ENCODE peak calls at places on chromosome 4, in five cellular contexts. K is HEK293T, M is NT2/D1, H is H1, U is HepG2. G is an unnamed sample.

GRCh38 chr4:142551513-142552280 is 294.4 kb downstream of the INPP4B start:
- DNase-seq in M (no peak), K (no peak), U (no peak), H (no peak), G (no peak)

GRCh38 chr4:167100120-167100519 is 134.2 kb downstream of the SPOCK3 start:
- DNase-seq in M (no peak), U (peak), H (no peak), K (no peak), G (peak)

GRCh38 chr4:143246977-143247376 is 62.3 kb downstream of the USP38 start:
- DNase-seq in M (no peak), U (no peak), K (no peak), H (no peak), G (no peak)

GRCh38 chr4:137794779-137795178 is 262.5 kb upstream of the PCDH18 start:
- DNase-seq in M (no peak), H (no peak), U (no peak), K (no peak), G (no peak)

GRCh38 chr4:8329560-8329858 is 60.0 kb downstream of the HTRA3 start:
- DNase-seq in U (no peak), M (no peak), H (no peak), K (no peak), G (no peak)

GRCh38 chr4:151169223-151169622 is 69.8 kb downstream of the RPS3A start:
- DNase-seq in K (no peak), U (no peak), M (no peak), H (no peak), G (no peak)

GRCh38 chr4:8688041-8688907 is 95.7 kb downstream of the CPZ start:
- DNase-seq in H (peak), U (no peak), M (peak), K (peak), G (no peak)

GRCh38 chr4:138668309-138668708 is 347.3 kb upstream of the NOCT start:
- DNase-seq in K (no peak), M (no peak), U (no peak), H (no peak), G (no peak)

GRCh38 chr4:8292388-8293107 is 23.0 kb downstream of the HTRA3 start:
- DNase-seq in U (no peak), K (no peak), M (no peak), H (no peak), G (no peak)

GRCh38 chr4:169619958-169620845 is at the start of gene CLCN3:
- DNase-seq in K (peak), H (peak), M (peak), U (peak), G (peak)

GRCh38 chr4:154560824-154561231 is 2.0 kb upstream of the FGB start:
- DNase-seq in K (no peak), M (no peak), H (no peak), U (peak), G (no peak)

GRCh38 chr4:151658959-151659593 is 101.7 kb downstream of the GATB start:
- DNase-seq in M (no peak), H (no peak), U (no peak), K (no peak), G (no peak)

GRCh38 chr4:69038582-69038981 is 57.7 kb upstream of the UGT2B7 start:
- DNase-seq in K (no peak), H (no peak), M (no peak), U (no peak), G (no peak)

GRCh38 chr4:184769285-184769825 is 35.5 kb upstream of the CENPU start:
- DNase-seq in H (no peak), U (no peak), M (no peak), K (no peak), G (no peak)

GRCh38 chr4:116531870-116532269 is 553.5 kb downstream of the TRAM1L1 start:
- DNase-seq in K (no peak), M (no peak), U (no peak), H (no peak), G (no peak)

GRCh38 chr4:97498875-97499274 is 644.4 kb downstream of the STPG2 start:
- DNase-seq in K (no peak), U (no peak), H (no peak), M (no peak), G (no peak)

GRCh38 chr4:151865327-151865726 is 104.5 kb upstream of the GATB start:
- DNase-seq in K (no peak), M (no peak), H (no peak), U (no peak), G (no peak)

GRCh38 chr4:6472387-6473263 is at the start of gene PPP2R2C:
- DNase-seq in H (peak), M (no peak), K (peak), U (no peak), G (no peak)

GRCh38 chr4:68905598-68906237 is 45.9 kb downstream of the UGT2A3 start:
- DNase-seq in M (no peak), K (no peak), H (peak), U (no peak), G (no peak)

GRCh38 chr4:86331362-86331761 is 28.5 kb downstream of the MAPK10 start:
- DNase-seq in H (no peak), K (no peak), M (no peak), U (no peak), G (no peak)

GRCh38 chr4:156536661-156537060 is 434.9 kb downstream of the PDGFC start:
- DNase-seq in H (no peak), K (no peak), M (no peak), U (no peak), G (no peak)

GRCh38 chr4:156971623-156972369 is at the start of gene PDGFC:
- DNase-seq in K (peak), U (peak), M (no peak), H (peak), G (no peak)

GRCh38 chr4:155400893-155401292 is 24.1 kb upstream of the MAP9 start:
- DNase-seq in U (no peak), K (no peak), M (no peak), H (no peak), G (no peak)

GRCh38 chr4:124478518-124478917 is 234.0 kb downstream of the ANKRD50 start:
- DNase-seq in K (no peak), U (no peak), M (no peak), H (no peak), G (no peak)
- TF ChIP-seq SUZ12 in K (no peak), U (no peak), M (no peak), H (no peak), G (no peak)

DNA sequence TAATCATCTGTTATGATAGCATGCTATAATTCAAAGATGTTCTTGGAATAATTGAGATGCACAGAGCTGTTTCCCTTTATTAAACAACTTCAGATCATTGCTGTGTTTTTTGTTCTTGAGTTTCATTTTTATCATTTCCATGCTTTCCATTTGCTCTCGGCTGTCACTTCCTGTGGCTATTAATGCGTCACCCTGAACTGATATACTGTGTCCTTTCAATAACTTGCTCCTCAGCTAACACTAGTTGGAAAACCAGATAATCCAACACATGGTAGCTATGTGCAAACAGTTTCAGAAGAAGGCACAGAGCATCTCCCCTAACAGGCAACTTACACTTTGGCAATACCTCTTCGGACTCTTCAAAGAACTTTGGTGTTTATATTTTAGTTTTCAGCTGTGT is 376.0 kb downstream of the GBA3 start:
- DNase-seq in U (no peak), H (no peak), M (no peak), K (no peak), G (no peak)
- TF ChIP-seq SUZ12 in U (no peak), H (no peak), M (no peak), K (no peak), G (no peak)

GRCh38 chr4:53480909-53481308 is 103.5 kb downstream of the FIP1L1 start:
- DNase-seq in M (peak), U (no peak), H (no peak), K (no peak), G (no peak)

GRCh38 chr4:53483250-53483649 is 105.8 kb downstream of the FIP1L1 start:
- DNase-seq in U (no peak), K (no peak), M (no peak), H (no peak), G (no peak)

GRCh38 chr4:53489279-53489889 is 101.9 kb downstream of the LNX1 start:
- DNase-seq in U (no peak), H (no peak), K (no peak), M (no peak), G (no peak)

GRCh38 chr4:53481586-53481985 is 104.1 kb downstream of the FIP1L1 start:
- DNase-seq in K (no peak), H (no peak), M (no peak), U (no peak), G (no peak)

GRCh38 chr4:53484911-53485459 is 106.3 kb downstream of the LNX1 start:
- DNase-seq in U (no peak), M (no peak), H (no peak), K (no peak), G (no peak)
- TF ChIP-seq SUZ12 in U (no peak), M (no peak), H (no peak), K (no peak), G (no peak)

GRCh38 chr4:122914938-122915337 is 7.5 kb downstream of the NUDT6 start:
- DNase-seq in M (no peak), U (no peak), H (no peak), K (no peak), G (no peak)
- TF ChIP-seq SUZ12 in M (no peak), U (no peak), H (no peak), K (no peak), G (no peak)

GRCh38 chr4:176013466-176014247 is 52.0 kb upstream of the WDR17 start:
- DNase-seq in M (no peak), U (no peak), K (no peak), H (no peak), G (peak)
- TF ChIP-seq SUZ12 in M (no peak), U (no peak), K (no peak), H (no peak), G (no peak)

GRCh38 chr4:39913466-39913865 is 64.2 kb downstream of the PDS5A start:
- DNase-seq in H (no peak), M (no peak), K (no peak), U (no peak), G (no peak)

GRCh38 chr4:39905656-39906055 is 72.1 kb downstream of the PDS5A start:
- DNase-seq in U (no peak), H (no peak), K (no peak), M (no peak), G (no peak)

GRCh38 chr4:39908284-39908683 is 69.4 kb downstream of the PDS5A start:
- DNase-seq in U (no peak), K (no peak), H (no peak), M (no peak), G (no peak)

DNA sequence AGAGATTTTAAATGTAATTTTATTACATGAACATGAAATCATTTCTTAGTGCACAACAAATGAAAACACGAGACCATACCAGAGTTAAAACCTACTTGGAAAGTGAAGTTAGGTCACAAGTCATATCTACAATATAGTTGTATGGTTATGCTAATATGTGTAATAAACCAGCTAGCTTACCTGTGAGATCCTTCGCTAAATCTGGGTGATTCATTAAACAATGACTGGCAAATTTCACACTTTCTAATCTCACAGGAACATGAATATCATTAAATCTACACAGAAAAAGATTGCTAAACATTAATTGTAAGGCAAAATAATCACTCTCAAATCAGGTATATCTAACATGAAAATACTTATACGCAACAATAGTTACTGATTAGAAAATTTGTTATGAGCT is 67.6 kb downstream of the PDS5A start:
- DNase-seq in H (no peak), K (no peak), M (no peak), U (no peak), G (no peak)
- TF ChIP-seq SUZ12 in H (no peak), K (no peak), M (no peak), U (no peak), G (no peak)

DNA sequence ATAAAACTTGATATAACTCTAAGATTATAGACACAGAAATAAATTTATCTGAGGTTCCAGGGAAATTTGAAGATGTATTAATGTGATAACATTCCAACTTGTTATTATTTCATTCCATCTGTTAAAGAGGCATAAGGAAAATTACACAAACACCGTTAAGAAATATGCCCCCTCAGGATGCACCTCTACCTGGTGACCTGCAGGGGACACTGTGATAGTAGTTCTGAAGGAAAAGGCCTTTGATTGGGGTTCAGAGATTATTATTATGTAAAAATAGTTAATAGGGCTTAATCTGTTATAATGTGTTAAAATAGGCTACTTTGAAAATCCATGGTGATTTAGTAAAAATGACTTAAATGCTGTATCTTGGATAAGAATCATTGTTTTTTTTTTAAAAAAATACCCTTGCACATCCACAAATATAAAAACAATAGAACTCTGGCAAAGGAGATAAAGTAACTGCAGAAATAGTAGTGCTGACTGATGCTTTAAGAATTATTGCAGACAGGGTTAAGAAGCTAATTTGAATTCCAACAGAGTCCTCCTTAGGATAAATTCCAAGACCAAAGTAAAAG is 6.1 kb upstream of the ABRAXAS1 start:
- DNase-seq in K (peak), U (peak), M (no peak), H (no peak), G (no peak)
- TF ChIP-seq SUZ12 in K (no peak), U (no peak), M (no peak), H (no peak), G (no peak)

GRCh38 chr4:3177905-3178304 is 71.1 kb upstream of the MSANTD1 start:
- DNase-seq in U (no peak), H (no peak), M (no peak), K (no peak), G (no peak)
- TF ChIP-seq SUZ12 in U (no peak), H (no peak), M (no peak), K (no peak), G (no peak)

G was measured in GM12878.